ENCODE peak calls at places on chromosome 1, in nine cellular contexts. One of them, this sample, is unnamed.

GRCh38 chr1:230858918-230859819 is 9.2 kb downstream of the C1orf198 start:
- DNase-seq in cerebellum: peak
- DNase-seq in GOT3: no peak
- DNase-seq in spleen: no peak
- DNase-seq in anterior cingulate cortex: peak
- DNase-seq in stimulated activated CD8-positive, alpha-beta memory T cell treated with anti-CD3 and anti-CD28 coated beads, Interleukin-12 subunit alpha, Interleukin-12 subunit beta, amount 100 ng/mL, for 4 hours: no peak
- DNase-seq in DMS79 treated with DMSO at 0.1 percent for 48 hours: no peak
- DNase-seq in A549: no peak
- DNase-seq in ascending aorta: no peak
- DNase-seq in this sample: no peak

GRCh38 chr1:231855395-231855794 is 228.8 kb downstream of the DISC1 start:
- DNase-seq in ascending aorta: no peak
- DNase-seq in spleen: no peak
- DNase-seq in GOT3: no peak
- DNase-seq in cerebellum: no peak
- DNase-seq in stimulated activated CD8-positive, alpha-beta memory T cell treated with anti-CD3 and anti-CD28 coated beads, Interleukin-12 subunit alpha, Interleukin-12 subunit beta, amount 100 ng/mL, for 4 hours: no peak
- DNase-seq in A549: no peak
- DNase-seq in DMS79 treated with DMSO at 0.1 percent for 48 hours: no peak
- DNase-seq in anterior cingulate cortex: no peak
- DNase-seq in this sample: no peak

GRCh38 chr1:57131701-57132394 is 166.0 kb upstream of the C8B start:
- DNase-seq in cerebellum: no peak
- DNase-seq in GOT3: no peak
- DNase-seq in A549: no peak
- DNase-seq in spleen: no peak
- DNase-seq in ascending aorta: no peak
- DNase-seq in DMS79 treated with DMSO at 0.1 percent for 48 hours: no peak
- DNase-seq in anterior cingulate cortex: no peak
- DNase-seq in stimulated activated CD8-positive, alpha-beta memory T cell treated with anti-CD3 and anti-CD28 coated beads, Interleukin-12 subunit alpha, Interleukin-12 subunit beta, amount 100 ng/mL, for 4 hours: no peak
- DNase-seq in this sample: no peak

GRCh38 chr1:35030338-35031102 is 1.2 kb downstream of the ZMYM6 start:
- DNase-seq in spleen: no peak
- DNase-seq in GOT3: no peak
- DNase-seq in DMS79 treated with DMSO at 0.1 percent for 48 hours: no peak
- DNase-seq in A549: no peak
- DNase-seq in stimulated activated CD8-positive, alpha-beta memory T cell treated with anti-CD3 and anti-CD28 coated beads, Interleukin-12 subunit alpha, Interleukin-12 subunit beta, amount 100 ng/mL, for 4 hours: no peak
- DNase-seq in ascending aorta: no peak
- DNase-seq in cerebellum: no peak
- DNase-seq in anterior cingulate cortex: no peak
- DNase-seq in this sample: no peak

GRCh38 chr1:175232335-175232734 is 39.8 kb upstream of the KIAA0040 start:
- DNase-seq in cerebellum: no peak
- DNase-seq in A549: no peak
- DNase-seq in anterior cingulate cortex: no peak
- DNase-seq in stimulated activated CD8-positive, alpha-beta memory T cell treated with anti-CD3 and anti-CD28 coated beads, Interleukin-12 subunit alpha, Interleukin-12 subunit beta, amount 100 ng/mL, for 4 hours: no peak
- DNase-seq in ascending aorta: no peak
- DNase-seq in GOT3: no peak
- DNase-seq in DMS79 treated with DMSO at 0.1 percent for 48 hours: no peak
- DNase-seq in spleen: no peak
- DNase-seq in this sample: no peak

GRCh38 chr1:1120866-1121563 is 5.1 kb upstream of the C1orf159 start:
- DNase-seq in spleen: peak
- DNase-seq in anterior cingulate cortex: no peak
- DNase-seq in GOT3: no peak
- DNase-seq in ascending aorta: no peak
- DNase-seq in stimulated activated CD8-positive, alpha-beta memory T cell treated with anti-CD3 and anti-CD28 coated beads, Interleukin-12 subunit alpha, Interleukin-12 subunit beta, amount 100 ng/mL, for 4 hours: no peak
- DNase-seq in cerebellum: no peak
- DNase-seq in DMS79 treated with DMSO at 0.1 percent for 48 hours: no peak
- DNase-seq in A549: no peak
- DNase-seq in this sample: peak

GRCh38 chr1:107782192-107782845 is 182.7 kb downstream of the VAV3 start:
- DNase-seq in spleen: no peak
- DNase-seq in stimulated activated CD8-positive, alpha-beta memory T cell treated with anti-CD3 and anti-CD28 coated beads, Interleukin-12 subunit alpha, Interleukin-12 subunit beta, amount 100 ng/mL, for 4 hours: no peak
- DNase-seq in cerebellum: peak
- DNase-seq in GOT3: no peak
- DNase-seq in A549: peak
- DNase-seq in DMS79 treated with DMSO at 0.1 percent for 48 hours: peak
- DNase-seq in ascending aorta: no peak
- DNase-seq in anterior cingulate cortex: peak
- DNase-seq in this sample: peak

GRCh38 chr1:39954870-39955546 is at the start of gene MFSD2A:
- DNase-seq in anterior cingulate cortex: peak
- DNase-seq in stimulated activated CD8-positive, alpha-beta memory T cell treated with anti-CD3 and anti-CD28 coated beads, Interleukin-12 subunit alpha, Interleukin-12 subunit beta, amount 100 ng/mL, for 4 hours: peak
- DNase-seq in GOT3: peak
- DNase-seq in cerebellum: peak
- DNase-seq in spleen: peak
- DNase-seq in ascending aorta: peak
- DNase-seq in A549: peak
- DNase-seq in DMS79 treated with DMSO at 0.1 percent for 48 hours: peak
- DNase-seq in this sample: peak

GRCh38 chr1:229717774-229718173 is 91.7 kb downstream of the URB2 start:
- DNase-seq in DMS79 treated with DMSO at 0.1 percent for 48 hours: no peak
- DNase-seq in GOT3: peak
- DNase-seq in A549: peak
- DNase-seq in cerebellum: no peak
- DNase-seq in ascending aorta: no peak
- DNase-seq in anterior cingulate cortex: no peak
- DNase-seq in stimulated activated CD8-positive, alpha-beta memory T cell treated with anti-CD3 and anti-CD28 coated beads, Interleukin-12 subunit alpha, Interleukin-12 subunit beta, amount 100 ng/mL, for 4 hours: no peak
- DNase-seq in spleen: no peak
- DNase-seq in this sample: no peak

GRCh38 chr1:212980123-212980800 is 29.9 kb downstream of the VASH2 start:
- DNase-seq in spleen: no peak
- DNase-seq in cerebellum: no peak
- DNase-seq in DMS79 treated with DMSO at 0.1 percent for 48 hours: no peak
- DNase-seq in anterior cingulate cortex: no peak
- DNase-seq in stimulated activated CD8-positive, alpha-beta memory T cell treated with anti-CD3 and anti-CD28 coated beads, Interleukin-12 subunit alpha, Interleukin-12 subunit beta, amount 100 ng/mL, for 4 hours: no peak
- DNase-seq in ascending aorta: no peak
- DNase-seq in A549: no peak
- DNase-seq in GOT3: no peak
- DNase-seq in this sample: no peak

GRCh38 chr1:244346972-244347618 is 104.6 kb downstream of the ADSS2 start:
- DNase-seq in anterior cingulate cortex: no peak
- DNase-seq in ascending aorta: no peak
- DNase-seq in cerebellum: no peak
- DNase-seq in DMS79 treated with DMSO at 0.1 percent for 48 hours: no peak
- DNase-seq in stimulated activated CD8-positive, alpha-beta memory T cell treated with anti-CD3 and anti-CD28 coated beads, Interleukin-12 subunit alpha, Interleukin-12 subunit beta, amount 100 ng/mL, for 4 hours: no peak
- DNase-seq in spleen: no peak
- DNase-seq in A549: no peak
- DNase-seq in GOT3: no peak
- DNase-seq in this sample: no peak

GRCh38 chr1:166083887-166084286 is 82.9 kb downstream of the FAM78B start:
- DNase-seq in stimulated activated CD8-positive, alpha-beta memory T cell treated with anti-CD3 and anti-CD28 coated beads, Interleukin-12 subunit alpha, Interleukin-12 subunit beta, amount 100 ng/mL, for 4 hours: no peak
- DNase-seq in DMS79 treated with DMSO at 0.1 percent for 48 hours: no peak
- DNase-seq in spleen: no peak
- DNase-seq in GOT3: no peak
- DNase-seq in ascending aorta: no peak
- DNase-seq in anterior cingulate cortex: no peak
- DNase-seq in cerebellum: no peak
- DNase-seq in A549: no peak
- DNase-seq in this sample: no peak

GRCh38 chr1:182739545-182739944 is 50.0 kb upstream of the NPL start:
- DNase-seq in DMS79 treated with DMSO at 0.1 percent for 48 hours: no peak
- DNase-seq in A549: no peak
- DNase-seq in GOT3: no peak
- DNase-seq in ascending aorta: no peak
- DNase-seq in stimulated activated CD8-positive, alpha-beta memory T cell treated with anti-CD3 and anti-CD28 coated beads, Interleukin-12 subunit alpha, Interleukin-12 subunit beta, amount 100 ng/mL, for 4 hours: no peak
- DNase-seq in cerebellum: no peak
- DNase-seq in spleen: no peak
- DNase-seq in anterior cingulate cortex: no peak
- DNase-seq in this sample: no peak

GRCh38 chr1:177077734-177078489 is 86.6 kb downstream of the ASTN1 start:
- DNase-seq in stimulated activated CD8-positive, alpha-beta memory T cell treated with anti-CD3 and anti-CD28 coated beads, Interleukin-12 subunit alpha, Interleukin-12 subunit beta, amount 100 ng/mL, for 4 hours: no peak
- DNase-seq in cerebellum: peak
- DNase-seq in A549: no peak
- DNase-seq in GOT3: no peak
- DNase-seq in ascending aorta: no peak
- DNase-seq in DMS79 treated with DMSO at 0.1 percent for 48 hours: peak
- DNase-seq in anterior cingulate cortex: no peak
- DNase-seq in spleen: no peak
- DNase-seq in this sample: no peak

GRCh38 chr1:155859881-155860841 is 794 bp downstream of the SYT11 start:
- DNase-seq in spleen: peak
- DNase-seq in DMS79 treated with DMSO at 0.1 percent for 48 hours: peak
- DNase-seq in cerebellum: peak
- DNase-seq in stimulated activated CD8-positive, alpha-beta memory T cell treated with anti-CD3 and anti-CD28 coated beads, Interleukin-12 subunit alpha, Interleukin-12 subunit beta, amount 100 ng/mL, for 4 hours: peak
- DNase-seq in GOT3: peak
- DNase-seq in ascending aorta: peak
- DNase-seq in anterior cingulate cortex: peak
- DNase-seq in A549: no peak
- DNase-seq in this sample: peak

GRCh38 chr1:3027611-3028371 is 6.5 kb downstream of the ACTRT2 start:
- DNase-seq in GOT3: no peak
- DNase-seq in DMS79 treated with DMSO at 0.1 percent for 48 hours: no peak
- DNase-seq in cerebellum: no peak
- DNase-seq in stimulated activated CD8-positive, alpha-beta memory T cell treated with anti-CD3 and anti-CD28 coated beads, Interleukin-12 subunit alpha, Interleukin-12 subunit beta, amount 100 ng/mL, for 4 hours: no peak
- DNase-seq in ascending aorta: no peak
- DNase-seq in A549: no peak
- DNase-seq in anterior cingulate cortex: no peak
- DNase-seq in spleen: peak
- DNase-seq in this sample: no peak

GRCh38 chr1:9356829-9357466 is 64.3 kb downstream of the SPSB1 start:
- DNase-seq in cerebellum: no peak
- DNase-seq in A549: no peak
- DNase-seq in spleen: no peak
- DNase-seq in ascending aorta: no peak
- DNase-seq in anterior cingulate cortex: no peak
- DNase-seq in GOT3: no peak
- DNase-seq in stimulated activated CD8-positive, alpha-beta memory T cell treated with anti-CD3 and anti-CD28 coated beads, Interleukin-12 subunit alpha, Interleukin-12 subunit beta, amount 100 ng/mL, for 4 hours: no peak
- DNase-seq in DMS79 treated with DMSO at 0.1 percent for 48 hours: no peak
- DNase-seq in this sample: no peak

GRCh38 chr1:2916706-2917105 is 104.6 kb upstream of the ACTRT2 start:
- DNase-seq in anterior cingulate cortex: no peak
- DNase-seq in DMS79 treated with DMSO at 0.1 percent for 48 hours: no peak
- DNase-seq in cerebellum: no peak
- DNase-seq in spleen: no peak
- DNase-seq in ascending aorta: no peak
- DNase-seq in GOT3: no peak
- DNase-seq in A549: no peak
- DNase-seq in stimulated activated CD8-positive, alpha-beta memory T cell treated with anti-CD3 and anti-CD28 coated beads, Interleukin-12 subunit alpha, Interleukin-12 subunit beta, amount 100 ng/mL, for 4 hours: no peak
- DNase-seq in this sample: no peak

GRCh38 chr1:59691261-59691660 is 123.5 kb upstream of the HOOK1 start:
- DNase-seq in stimulated activated CD8-positive, alpha-beta memory T cell treated with anti-CD3 and anti-CD28 coated beads, Interleukin-12 subunit alpha, Interleukin-12 subunit beta, amount 100 ng/mL, for 4 hours: no peak
- DNase-seq in anterior cingulate cortex: no peak
- DNase-seq in ascending aorta: no peak
- DNase-seq in A549: no peak
- DNase-seq in DMS79 treated with DMSO at 0.1 percent for 48 hours: no peak
- DNase-seq in cerebellum: no peak
- DNase-seq in GOT3: no peak
- DNase-seq in spleen: no peak
- DNase-seq in this sample: no peak

GRCh38 chr1:109201123-109201703 is 12.5 kb upstream of the SARS1 start:
- DNase-seq in ascending aorta: no peak
- DNase-seq in DMS79 treated with DMSO at 0.1 percent for 48 hours: no peak
- DNase-seq in GOT3: peak
- DNase-seq in cerebellum: peak
- DNase-seq in anterior cingulate cortex: peak
- DNase-seq in A549: peak
- DNase-seq in stimulated activated CD8-positive, alpha-beta memory T cell treated with anti-CD3 and anti-CD28 coated beads, Interleukin-12 subunit alpha, Interleukin-12 subunit beta, amount 100 ng/mL, for 4 hours: peak
- DNase-seq in spleen: no peak
- DNase-seq in this sample: peak

This sample was measured in activated naive CD4-positive, alpha-beta T cell treated with anti-CD3 and anti-CD28 coated beads, Interleukin-2, amount 50 U/mL, for 72 hours.